ENCODE peak calls at places on chromosomes 3 and 15, in seven cellular contexts. N is nucleus accumbens; B is activated CD4-positive, alpha-beta T cell treated with anti-CD3 and anti-CD28 coated beads, Interleukin-2, amount 50 U/mL, for 1 hour; Y is activated B cell treated with CpG ODN at 0.5 μM for 24 hours; G is foreskin fibroblast; K is GM12865; A is EL. P is an unnamed sample.

GRCh38 chr3:185822221-185822956 is 2.5 kb downstream of the IGF2BP2 start:
- DNase-seq in N (no peak), B (no peak), Y (no peak), G (peak; percentile 78), K (no peak), A (peak; percentile 83), P (no peak)

GRCh38 chr15:65192016-65192415 is 6.9 kb upstream of the CLPX start:
- DNase-seq in N (no peak), B (no peak), Y (no peak), G (no peak), K (peak; percentile 32), A (no peak), P (peak; percentile 24)

GRCh38 chr3:132665230-132665629 is 5.1 kb downstream of the UBA5 start:
- DNase-seq in N (no peak), B (no peak), Y (no peak), G (no peak), K (no peak), A (no peak), P (no peak)

GRCh38 chr15:90482124-90483011 is 47.4 kb upstream of the CRTC3 start:
- DNase-seq in N (peak; percentile 19), B (peak; percentile 44), Y (no peak), G (peak; percentile 72), K (peak; percentile 54), A (peak; percentile 56), P (peak; percentile 44)

GRCh38 chr3:123618076-123618703 is 33.3 kb upstream of the HACD2 start:
- DNase-seq in N (no peak), B (no peak), Y (no peak), G (no peak), K (no peak), A (no peak), P (no peak)

GRCh38 chr15:57436166-57436565 is 59.9 kb downstream of the CGNL1 start:
- DNase-seq in N (no peak), B (no peak), Y (no peak), G (no peak), K (no peak), A (no peak), P (no peak)

GRCh38 chr15:80457896-80458295 is 53.7 kb downstream of the ARNT2 start:
- DNase-seq in N (no peak), B (no peak), Y (no peak), G (no peak), K (no peak), A (no peak), P (no peak)

GRCh38 chr3:127588675-127589577 is 1.6 kb downstream of the TPRA1 start:
- DNase-seq in N (no peak), B (no peak), Y (no peak), G (peak; percentile 88), K (peak; percentile 57), A (peak; percentile 95), P (peak; percentile 70)

GRCh38 chr3:34780973-34781372 is 858.4 kb upstream of the ARPP21 start:
- DNase-seq in N (no peak), B (no peak), Y (no peak), G (no peak), K (no peak), A (no peak), P (peak; percentile 22)

GRCh38 chr15:33211409-33211808 is 16.9 kb upstream of the FMN1 start:
- DNase-seq in N (no peak), B (no peak), Y (no peak), G (peak; percentile 67), K (no peak), A (peak; percentile 26), P (no peak)

GRCh38 chr3:11362600-11362999 is 90.4 kb downstream of the ATG7 start:
- DNase-seq in N (no peak), B (no peak), Y (no peak), G (peak; percentile 76), K (no peak), A (peak; percentile 21), P (no peak)

GRCh38 chr3:141738636-141739363 is 702 bp downstream of the RNF7 start:
- DNase-seq in N (no peak), B (no peak), Y (no peak), G (peak; percentile 72), K (peak; percentile 52), A (peak; percentile 58), P (peak; percentile 30)